ENCODE peak calls at places on chromosomes 16 and 17, in six cellular contexts. Z is NCI-H1105 treated with DMSO at 0.1 percent for 48 hours; W is activated T-cell treated with anti-CD3 and anti-CD28 coated beads, Interleukin-2, amount 50 U/mL, for 48 hours; Y is cardiac muscle cell; U is dorsolateral prefrontal cortex; F is NCI-H2081. K is an unnamed sample.

GRCh38 chr16:85360323-85361277 is 248.3 kb upstream of the CIBAR2 start:
- DNase-seq in Z (peak), W (no peak), Y (no peak), U (no peak), F (peak), K (no peak)

GRCh38 chr17:29677139-29677834 is 54.6 kb upstream of the CORO6 start:
- DNase-seq in Z (no peak), W (no peak), Y (peak), U (no peak), F (no peak), K (no peak)

GRCh38 chr16:67884684-67885083 is at the start of gene NRN1L:
- DNase-seq in Z (peak), W (no peak), Y (peak), U (peak), F (peak), K (peak)

GRCh38 chr17:45371414-45372324 is 54.8 kb upstream of the MAP3K14 start:
- DNase-seq in Z (no peak), W (peak), Y (peak), U (no peak), F (no peak), K (no peak)

GRCh38 chr16:74449470-74449869 is 28.2 kb upstream of the CLEC18B start:
- DNase-seq in Z (no peak), W (no peak), Y (no peak), U (no peak), F (no peak), K (no peak)

GRCh38 chr16:47939690-47940089 is 216.1 kb downstream of the ABCC12 start:
- DNase-seq in Z (no peak), W (no peak), Y (no peak), U (no peak), F (no peak), K (no peak)

GRCh38 chr17:76087531-76087930 is 8.5 kb downstream of the ZACN start:
- DNase-seq in Z (no peak), W (no peak), Y (no peak), U (no peak), F (no peak), K (no peak)

GRCh38 chr17:45405250-45406086 is 27.2 kb downstream of the ARHGAP27 start:
- DNase-seq in Z (no peak), W (no peak), Y (peak), U (no peak), F (no peak), K (no peak)

GRCh38 chr17:64186171-64187092 is 56.5 kb upstream of the ERN1 start:
- DNase-seq in Z (no peak), W (no peak), Y (no peak), U (no peak), F (no peak), K (no peak)

K was measured in anterior cingulate cortex.